ENCODE peak calls at places on chromosomes 12 and 14, in four cellular contexts. One of them, this sample, is unnamed.

GRCh38 chr12:113242018-113242418 is 20.8 kb downstream of the TPCN1 start:
- DNase-seq in H1: no peak
- DNase-seq in K562: no peak
- DNase-seq in HepG2: no peak
- DNase-seq in this sample: no peak

GRCh38 chr14:29465095-29465494 is 462.6 kb downstream of the PRKD1 start:
- DNase-seq in H1: no peak
- DNase-seq in K562: no peak
- DNase-seq in HepG2: no peak
- DNase-seq in this sample: no peak

GRCh38 chr14:74574092-74574438 is 38.0 kb downstream of the LTBP2 start:
- DNase-seq in H1: no peak
- DNase-seq in K562: no peak
- DNase-seq in HepG2: no peak
- DNase-seq in this sample: no peak

GRCh38 chr12:63779498-63780481 is at the start of gene RXYLT1:
- DNase-seq in H1: peak; percentile 91
- DNase-seq in K562: peak; percentile 96
- DNase-seq in HepG2: peak; percentile 48
- DNase-seq in this sample: peak; percentile 85

GRCh38 chr12:1481919-1482318 is 112.5 kb downstream of the FBXL14 start:
- DNase-seq in H1: no peak
- DNase-seq in K562: no peak
- DNase-seq in HepG2: no peak
- DNase-seq in this sample: no peak

GRCh38 chr12:64780220-64780530 is 21.0 kb upstream of the GNS start:
- DNase-seq in H1: peak; percentile 75
- DNase-seq in K562: no peak
- DNase-seq in HepG2: no peak
- DNase-seq in this sample: no peak

GRCh38 chr12:46458500-46459106 is 86.0 kb upstream of the SLC38A2 start:
- DNase-seq in H1: no peak
- DNase-seq in K562: no peak
- DNase-seq in HepG2: no peak
- DNase-seq in this sample: no peak

GRCh38 chr12:49138587-49138986 is 7.4 kb upstream of the TUBA1B start:
- DNase-seq in H1: no peak
- DNase-seq in K562: peak; percentile 32
- DNase-seq in HepG2: no peak
- DNase-seq in this sample: no peak

GRCh38 chr12:27383429-27384260 is 51.0 kb downstream of the BMAL2 start:
- DNase-seq in H1: peak; percentile 89
- DNase-seq in K562: peak; percentile 76
- DNase-seq in HepG2: peak; percentile 60
- DNase-seq in this sample: peak; percentile 89

GRCh38 chr12:53234236-53234635 is 2.2 kb upstream of the RARG start:
- DNase-seq in H1: peak; percentile 82
- DNase-seq in K562: peak; percentile 62
- DNase-seq in HepG2: no peak
- DNase-seq in this sample: no peak

GRCh38 chr14:77623201-77623600 is 6.8 kb upstream of the SPTLC2 start:
- DNase-seq in H1: no peak
- DNase-seq in K562: no peak
- DNase-seq in HepG2: no peak
- DNase-seq in this sample: no peak

GRCh38 chr12:10069099-10069498 is 29.7 kb downstream of the CLEC1A start:
- DNase-seq in H1: no peak
- DNase-seq in K562: no peak
- DNase-seq in HepG2: no peak
- DNase-seq in this sample: no peak

GRCh38 chr14:20327005-20327869 is 5.8 kb downstream of the CCNB1IP1 start:
- DNase-seq in H1: no peak
- DNase-seq in K562: no peak
- DNase-seq in HepG2: peak; percentile 79
- DNase-seq in this sample: peak; percentile 55

GRCh38 chr14:22656226-22656625 is 12.1 kb upstream of the OR6J1 start:
- DNase-seq in H1: no peak
- DNase-seq in K562: no peak
- DNase-seq in HepG2: no peak
- DNase-seq in this sample: no peak

GRCh38 chr12:14995583-14996425 is 23.0 kb downstream of the PDE6H start:
- DNase-seq in H1: no peak
- DNase-seq in K562: peak; percentile 9
- DNase-seq in HepG2: peak; percentile 52
- DNase-seq in this sample: peak; percentile 81

GRCh38 chr12:78864483-78865296 is at the start of gene SYT1:
- DNase-seq in H1: peak; percentile 56
- DNase-seq in K562: no peak
- DNase-seq in HepG2: no peak
- DNase-seq in this sample: peak; percentile 96

GRCh38 chr12:15679146-15679545 is 110.0 kb downstream of the EPS8 start:
- DNase-seq in H1: no peak
- DNase-seq in K562: no peak
- DNase-seq in HepG2: peak; percentile 3
- DNase-seq in this sample: no peak

GRCh38 chr14:93042968-93043940 is 72.5 kb downstream of the ITPK1 start:
- DNase-seq in H1: no peak
- DNase-seq in K562: no peak
- DNase-seq in HepG2: peak; percentile 90
- DNase-seq in this sample: peak; percentile 90

GRCh38 chr12:7832059-7832696 is 40.5 kb downstream of the SLC2A14 start:
- DNase-seq in H1: no peak
- DNase-seq in K562: peak; percentile 40
- DNase-seq in HepG2: peak; percentile 62
- DNase-seq in this sample: peak; percentile 83

GRCh38 chr12:110856517-110856916 is 9.7 kb downstream of the CCDC63 start:
- DNase-seq in H1: no peak
- DNase-seq in K562: no peak
- DNase-seq in HepG2: no peak
- DNase-seq in this sample: no peak

GRCh38 chr12:103401421-103401820 is 94.3 kb downstream of the C12orf42 start:
- DNase-seq in H1: no peak
- DNase-seq in K562: no peak
- DNase-seq in HepG2: peak; percentile 35
- DNase-seq in this sample: no peak

GRCh38 chr14:80764496-80764895 is 177.0 kb downstream of the CEP128 start:
- DNase-seq in H1: no peak
- DNase-seq in K562: no peak
- DNase-seq in HepG2: no peak
- DNase-seq in this sample: no peak

GRCh38 chr12:107164392-107164791 is 71.0 kb upstream of the CRY1 start:
- DNase-seq in H1: no peak
- DNase-seq in K562: no peak
- DNase-seq in HepG2: no peak
- DNase-seq in this sample: no peak

GRCh38 chr14:96938946-96939345 is 141.8 kb downstream of the VRK1 start:
- DNase-seq in H1: peak; percentile 66
- DNase-seq in K562: peak; percentile 64
- DNase-seq in HepG2: no peak
- DNase-seq in this sample: no peak

GRCh38 chr14:92280554-92281262 is 42.3 kb upstream of the SLC24A4 start:
- DNase-seq in H1: no peak
- DNase-seq in K562: no peak
- DNase-seq in HepG2: no peak
- DNase-seq in this sample: no peak

GRCh38 chr12:26044007-26044394 is 80.8 kb downstream of the BHLHE41 start:
- DNase-seq in H1: no peak
- DNase-seq in K562: no peak
- DNase-seq in HepG2: no peak
- DNase-seq in this sample: no peak

GRCh38 chr14:101055106-101055662 is 151.7 kb upstream of the RTL1 start:
- DNase-seq in H1: no peak
- DNase-seq in K562: no peak
- DNase-seq in HepG2: no peak
- DNase-seq in this sample: no peak

GRCh38 chr14:68762944-68763831 is 29.7 kb downstream of the ZFP36L1 start:
- DNase-seq in H1: peak; percentile 62
- DNase-seq in K562: peak; percentile 93
- DNase-seq in HepG2: peak; percentile 69
- DNase-seq in this sample: no peak

GRCh38 chr12:95318071-95318545 is 100.5 kb downstream of the VEZT start:
- DNase-seq in H1: no peak
- DNase-seq in K562: no peak
- DNase-seq in HepG2: peak; percentile 98
- DNase-seq in this sample: peak; percentile 96

GRCh38 chr12:98869886-98870285 is 224.8 kb downstream of the APAF1 start:
- DNase-seq in H1: no peak
- DNase-seq in K562: no peak
- DNase-seq in HepG2: no peak
- DNase-seq in this sample: no peak

GRCh38 chr12:67691220-67691619 is 42.7 kb downstream of the DYRK2 start:
- DNase-seq in H1: no peak
- DNase-seq in K562: no peak
- DNase-seq in HepG2: no peak
- DNase-seq in this sample: no peak
- TF ChIP-seq PHF8 in H1: no peak
- TF ChIP-seq PHF8 in K562: no peak
- TF ChIP-seq PHF8 in HepG2: no peak
- TF ChIP-seq PHF8 in this sample: no peak

DNA sequence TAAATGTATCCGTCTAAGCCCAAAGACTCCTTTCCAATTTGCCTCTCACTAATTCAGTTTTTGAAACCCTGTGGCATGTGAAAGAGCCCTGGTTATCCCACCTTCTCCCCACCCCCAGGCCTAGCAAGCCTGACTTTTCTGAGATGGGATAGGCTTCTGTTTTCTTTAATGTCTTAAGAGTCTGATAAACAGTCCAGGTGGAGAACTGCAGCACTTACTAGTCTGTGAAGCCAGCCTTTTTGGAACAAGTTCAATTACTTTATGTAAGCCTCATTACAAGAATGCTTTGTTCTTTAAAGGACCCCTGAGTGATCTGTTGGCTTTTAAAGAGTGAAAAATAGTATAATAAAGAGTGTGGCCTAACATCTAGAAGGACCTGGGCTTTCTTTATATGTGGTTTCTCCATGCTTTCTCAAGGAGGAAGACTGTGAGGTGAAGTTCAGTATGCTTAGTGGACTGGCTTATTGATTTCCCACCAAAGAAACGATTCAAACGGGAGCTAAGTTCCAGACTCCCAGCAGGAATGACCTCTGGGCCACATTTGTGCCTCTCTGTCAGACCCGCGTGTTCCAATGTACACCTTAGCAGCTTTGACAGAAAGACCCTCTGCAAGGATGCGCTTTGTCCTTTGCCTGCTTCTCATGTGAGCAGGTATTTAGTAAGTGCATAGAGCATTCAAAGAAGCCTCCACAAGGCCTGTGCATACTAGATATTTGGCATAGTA is 129.5 kb downstream of the DAAM1 start:
- DNase-seq in H1: no peak
- DNase-seq in K562: no peak
- DNase-seq in HepG2: no peak
- DNase-seq in this sample: no peak
- TF ChIP-seq PHF8 in H1: no peak
- TF ChIP-seq PHF8 in K562: no peak
- TF ChIP-seq PHF8 in HepG2: no peak
- TF ChIP-seq PHF8 in this sample: no peak

DNA sequence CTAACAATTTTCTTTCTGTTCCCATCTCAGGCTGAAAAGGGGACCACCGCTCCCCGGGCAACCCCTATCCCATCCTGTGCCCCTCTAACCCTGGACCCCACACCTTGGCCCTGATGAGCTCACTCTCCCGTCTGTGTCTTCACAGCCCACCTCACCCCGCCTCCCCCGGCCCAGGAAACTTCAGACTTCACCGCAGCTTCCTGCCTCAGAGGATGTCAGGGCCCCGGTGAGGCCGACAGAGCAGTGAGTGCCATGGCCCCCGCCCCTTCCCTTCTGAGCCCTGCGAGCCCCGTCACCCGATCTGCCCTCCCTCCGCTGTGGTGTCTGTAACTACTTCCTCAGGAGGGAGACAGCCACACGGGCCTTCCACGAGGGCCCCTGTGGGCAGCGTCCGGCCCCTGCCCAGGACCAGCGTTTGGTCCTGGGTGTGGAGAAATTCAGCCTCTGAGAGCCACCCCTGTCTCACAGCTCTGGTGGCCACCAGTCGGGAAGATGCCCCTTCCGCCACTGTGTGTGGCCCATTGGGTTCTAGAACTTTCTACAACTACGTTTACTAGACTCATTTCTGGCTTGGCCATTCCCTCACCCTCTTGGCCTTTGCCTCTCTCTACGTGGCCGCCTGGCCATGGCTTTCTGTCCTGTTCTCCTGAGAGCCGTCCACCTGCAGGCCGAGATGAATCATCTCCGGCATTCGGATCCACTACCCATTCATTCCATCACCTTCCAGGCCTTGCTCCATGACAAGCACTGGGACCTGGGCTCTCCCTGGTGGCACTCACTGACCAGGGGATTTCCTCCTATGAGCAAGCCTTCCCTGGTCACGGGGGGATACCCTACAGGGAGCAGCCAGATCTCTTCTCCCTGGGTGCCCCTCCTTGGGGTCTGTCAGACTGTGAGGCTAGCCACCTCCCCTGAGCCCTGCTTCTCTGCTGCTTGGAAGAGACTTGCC is 3.4 kb downstream of the RHOF start:
- DNase-seq in H1: no peak
- DNase-seq in K562: no peak
- DNase-seq in HepG2: no peak
- DNase-seq in this sample: no peak
- TF ChIP-seq PHF8 in H1: no peak
- TF ChIP-seq PHF8 in K562: no peak
- TF ChIP-seq PHF8 in HepG2: no peak
- TF ChIP-seq PHF8 in this sample: no peak

DNA sequence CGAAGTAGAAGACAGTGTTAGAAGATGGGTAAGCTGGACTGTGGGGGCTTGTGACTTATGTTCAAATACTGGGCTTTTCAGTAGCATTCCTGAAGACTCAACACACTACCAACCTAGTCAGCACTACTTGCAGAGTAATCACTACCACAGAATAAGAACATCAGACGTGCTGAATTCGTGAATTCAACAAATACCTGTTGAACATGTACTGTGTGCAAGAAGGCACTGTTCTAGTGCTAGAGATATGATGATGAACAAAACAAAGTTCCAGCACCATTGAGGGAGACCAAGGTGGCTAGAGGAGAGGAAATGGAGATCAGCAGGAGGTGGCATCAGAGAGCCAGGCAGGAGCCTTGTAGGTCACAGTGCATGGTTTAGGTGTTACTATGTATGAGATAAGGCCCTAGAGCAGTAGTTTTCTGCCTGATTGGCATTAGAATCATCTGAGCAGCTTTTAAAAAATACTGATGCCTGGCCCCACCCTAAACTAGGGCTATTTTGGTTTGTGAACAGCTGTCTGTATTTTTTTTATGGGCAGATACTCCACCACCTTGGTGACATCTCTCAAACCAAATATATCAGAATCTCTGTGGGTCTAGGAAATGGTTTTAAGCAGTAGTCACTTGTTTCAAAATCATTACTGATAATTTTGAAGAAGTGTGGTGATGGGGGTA is 26.8 kb downstream of the FERMT2 start:
- DNase-seq in H1: no peak
- DNase-seq in K562: no peak
- DNase-seq in HepG2: peak; percentile 43
- DNase-seq in this sample: peak; percentile 33
- TF ChIP-seq PHF8 in H1: no peak
- TF ChIP-seq PHF8 in K562: no peak
- TF ChIP-seq PHF8 in HepG2: no peak
- TF ChIP-seq PHF8 in this sample: no peak

GRCh38 chr12:106020736-106021135 is 118.0 kb downstream of the NUAK1 start:
- DNase-seq in H1: no peak
- DNase-seq in K562: no peak
- DNase-seq in HepG2: no peak
- DNase-seq in this sample: no peak
- TF ChIP-seq PHF8 in H1: no peak
- TF ChIP-seq PHF8 in K562: no peak
- TF ChIP-seq PHF8 in HepG2: no peak
- TF ChIP-seq PHF8 in this sample: no peak

This sample was measured in A549.